ENCODE peak calls at places on chromosomes 4 and X, in eight cellular contexts. K is lower lobe of right lung, H is GM13977, L is nephron progenitor cell, O is ovary, M is PC-3, B is breast epithelium, C is fibroblast of pulmonary artery. Y is an unnamed sample.

GRCh38 chrX:21770631-21771321 is 12.9 kb upstream of the SMPX start:
- DNase-seq in H (no peak), B (no peak), C (no peak), K (no peak), M (peak; percentile 55), O (no peak), L (no peak), Y (no peak)

GRCh38 chrX:44483965-44484606 is 58.6 kb downstream of the FUNDC1 start:
- DNase-seq in B (no peak), L (no peak), O (no peak), M (peak; percentile 70), H (no peak), C (no peak), K (no peak), Y (no peak)

GRCh38 chr4:184306949-184307348 is 89.3 kb upstream of the ENPP6 start:
- DNase-seq in L (no peak), M (peak; percentile 71), B (no peak), K (no peak), C (no peak), H (no peak), O (no peak), Y (no peak)

GRCh38 chr4:25377572-25377882 is 464 bp downstream of the ANAPC4 start:
- DNase-seq in L (no peak), M (no peak), C (peak; percentile 4), K (peak; percentile 48), O (no peak), H (no peak), B (no peak), Y (no peak)

GRCh38 chrX:14758029-14758491 is 114.8 kb downstream of the FANCB start:
- DNase-seq in O (no peak), H (no peak), C (no peak), M (no peak), K (no peak), L (no peak), B (no peak), Y (no peak)

GRCh38 chrX:118761950-118762725 is 34.7 kb downstream of the IL13RA1 start:
- DNase-seq in O (no peak), L (no peak), C (peak; percentile 23), H (no peak), K (no peak), B (no peak), M (peak; percentile 7), Y (no peak)

GRCh38 chr4:51894246-51894645 is 51.3 kb downstream of the DCUN1D4 start:
- DNase-seq in B (no peak), H (no peak), C (peak; percentile 38), O (no peak), K (no peak), L (no peak), M (peak; percentile 90), Y (no peak)

GRCh38 chr4:49221209-49221608 is 235.1 kb downstream of the CWH43 start:
- DNase-seq in M (no peak), C (no peak), K (no peak), H (no peak), B (no peak), L (no peak), O (no peak), Y (no peak)

GRCh38 chr4:60128916-60129315 is 1071.2 kb upstream of the ADGRL3 start:
- DNase-seq in B (no peak), C (no peak), H (no peak), M (peak; percentile 31), O (no peak), K (no peak), L (no peak), Y (no peak)

GRCh38 chrX:2485460-2485753 is 15.4 kb downstream of the DHRSX start:
- DNase-seq in B (no peak), M (no peak), K (no peak), C (peak; percentile 29), O (no peak), L (no peak), H (no peak), Y (no peak)

GRCh38 chr4:10101559-10102192 is 14.9 kb downstream of the WDR1 start:
- DNase-seq in B (peak; percentile 81), K (no peak), L (no peak), C (no peak), O (no peak), M (no peak), H (no peak), Y (no peak)

GRCh38 chr4:113390850-113391249 is 341.4 kb downstream of the ANK2 start:
- DNase-seq in B (no peak), O (no peak), H (no peak), L (no peak), M (no peak), K (no peak), C (no peak), Y (no peak)

GRCh38 chr4:145066063-145066501 is 31.9 kb downstream of the ANAPC10 start:
- DNase-seq in H (no peak), B (no peak), C (no peak), O (no peak), K (no peak), M (no peak), L (no peak), Y (no peak)

GRCh38 chr4:106301393-106302084 is 14.5 kb downstream of the TBCK start:
- DNase-seq in M (no peak), B (no peak), O (no peak), C (peak; percentile 69), H (no peak), L (no peak), K (no peak), Y (no peak)

GRCh38 chr4:80610845-80611244 is 275.3 kb downstream of the CFAP299 start:
- DNase-seq in M (no peak), O (no peak), K (no peak), H (peak; percentile 9), L (peak; percentile 15), B (no peak), C (peak; percentile 7), Y (no peak)

DNA sequence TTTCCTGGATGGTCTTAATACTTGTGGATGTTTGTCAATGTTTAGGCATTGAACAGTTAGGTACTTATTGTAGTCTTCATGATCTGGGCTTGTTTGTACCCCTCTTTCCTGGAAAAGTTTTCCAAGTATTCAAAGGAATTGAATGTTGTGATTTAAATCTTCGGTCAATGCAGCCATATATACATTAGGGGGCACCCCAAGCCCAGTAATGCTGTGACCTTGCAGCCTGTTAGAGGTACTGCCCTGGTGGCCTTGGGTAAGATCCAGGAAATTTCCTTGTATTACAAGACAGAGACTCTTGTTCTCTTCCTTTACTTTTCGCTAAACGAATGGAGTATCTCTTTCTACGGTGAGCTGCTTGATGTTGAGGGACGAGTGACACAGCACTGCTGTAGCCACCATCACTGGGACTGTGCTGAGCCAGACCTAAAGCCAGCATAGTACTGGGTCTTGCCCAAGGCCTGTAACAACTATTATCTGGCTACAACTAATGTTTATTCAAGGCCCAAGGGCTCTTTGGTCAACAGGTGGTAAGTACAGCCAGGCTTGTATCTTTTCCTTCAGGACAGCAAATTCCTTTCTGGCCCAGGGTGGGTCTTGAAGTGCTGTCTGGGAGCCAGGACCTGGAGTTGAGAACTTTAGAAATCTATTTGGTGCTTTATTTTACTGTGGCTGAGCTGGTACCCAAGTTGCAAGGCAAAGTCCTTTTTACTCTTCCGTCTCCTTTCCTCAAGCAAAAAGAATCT is 118.3 kb upstream of the ATOH1 start:
- DNase-seq in C (no peak), M (peak; percentile 49), O (no peak), H (no peak), K (no peak), B (no peak), L (peak; percentile 13), Y (no peak)
- TF ChIP-seq CTCF in C (no peak), M (peak; percentile 66), O (no peak), H (peak; percentile 64), K (peak; percentile 36), B (peak; percentile 41), L (peak; percentile 45), Y (no peak)

GRCh38 chrX:42941671-42942070 is 163.7 kb upstream of the PPP1R2C start:
- DNase-seq in O (no peak), C (no peak), M (no peak), L (no peak), H (no peak), K (no peak), B (no peak), Y (no peak)

GRCh38 chrX:42946544-42947223 is 168.7 kb upstream of the PPP1R2C start:
- DNase-seq in B (no peak), L (no peak), M (no peak), O (no peak), K (no peak), C (no peak), H (no peak), Y (no peak)

GRCh38 chrX:42948723-42949122 is 170.8 kb upstream of the PPP1R2C start:
- DNase-seq in C (no peak), L (no peak), H (no peak), M (no peak), O (no peak), K (no peak), B (no peak), Y (no peak)

GRCh38 chrX:42943051-42943450 is 165.1 kb upstream of the PPP1R2C start:
- DNase-seq in H (no peak), C (no peak), B (no peak), O (no peak), K (no peak), L (no peak), M (no peak), Y (no peak)

DNA sequence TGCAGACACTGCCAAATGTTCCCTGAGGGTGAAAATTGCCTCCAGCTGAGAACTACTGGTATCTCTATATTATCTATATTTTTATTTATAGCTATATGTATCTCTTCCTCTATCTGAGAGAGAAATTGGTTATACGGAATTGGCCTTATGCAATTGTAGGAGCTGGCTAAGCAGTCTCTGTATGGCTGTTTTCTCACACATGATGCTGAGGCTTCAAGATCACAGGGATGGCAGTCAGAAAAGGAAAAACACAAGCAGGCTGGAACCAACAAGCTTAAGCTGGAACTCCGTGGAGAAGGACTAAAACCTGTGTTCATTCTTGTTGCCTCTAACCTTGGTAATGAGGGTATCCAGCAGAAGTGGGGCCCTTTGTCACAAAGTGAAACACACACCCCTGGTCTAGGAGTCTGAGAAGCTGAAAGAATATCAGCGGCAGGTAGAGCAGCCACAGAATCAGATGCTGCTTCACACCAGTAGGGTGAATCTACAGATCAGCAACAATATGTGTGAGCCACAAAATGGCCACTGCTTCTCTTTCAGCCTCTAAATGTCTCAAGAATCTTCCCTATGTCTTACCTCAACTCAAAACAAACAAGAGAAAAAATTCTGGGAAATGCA is 166.5 kb upstream of the PPP1R2C start:
- DNase-seq in K (no peak), O (no peak), C (no peak), M (no peak), H (no peak), L (no peak), B (no peak), Y (no peak)
- TF ChIP-seq CTCF in K (no peak), O (no peak), C (no peak), M (no peak), H (no peak), L (no peak), B (no peak), Y (no peak)

DNA sequence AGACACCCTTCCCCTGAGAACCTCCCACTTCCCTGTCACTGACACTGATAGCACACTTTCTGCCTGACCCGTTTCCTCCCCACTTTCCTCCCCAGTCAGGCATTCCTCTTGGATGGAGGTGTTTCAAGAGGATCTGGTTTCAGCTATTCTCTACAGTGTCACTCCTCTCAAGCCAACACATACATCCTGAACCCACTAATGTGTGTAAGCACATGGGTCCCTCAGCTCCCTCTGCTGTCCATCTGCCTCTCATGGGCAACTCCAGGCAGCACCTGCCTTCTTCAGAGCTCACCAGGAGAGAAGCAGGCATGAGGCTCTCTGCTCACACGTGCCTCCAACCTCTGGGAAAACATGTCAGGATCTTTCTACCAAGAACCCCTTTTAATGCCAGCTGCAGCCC is 207.6 kb downstream of the NAF1 start:
- DNase-seq in B (no peak), C (no peak), M (peak; percentile 4), O (no peak), K (no peak), L (peak; percentile 5), H (no peak), Y (no peak)
- TF ChIP-seq CTCF in B (no peak), C (no peak), M (no peak), O (no peak), K (no peak), L (no peak), H (peak; percentile 33), Y (no peak)

GRCh38 chr4:92163348-92163747 is 140.4 kb upstream of the GRID2 start:
- DNase-seq in O (no peak), M (peak; percentile 42), L (no peak), B (no peak), C (peak; percentile 17), K (no peak), H (no peak), Y (no peak)
- TF ChIP-seq CTCF in O (no peak), M (peak; percentile 64), L (no peak), B (no peak), C (peak; percentile 42), K (no peak), H (peak; percentile 39), Y (no peak)

Y was measured in heart right ventricle.